ENCODE peak calls at places on chromosomes 2 and 18, in seven cellular contexts. G is NCI-H510A treated with DMSO at 0.1 percent for 48 hours; R is H9; L is stimulated activated CD4-positive, alpha-beta T cell treated with anti-CD3 and anti-CD28 coated beads, Interleukin-12 subunit alpha, Interleukin-12 subunit beta, amount 100 ng/mL, for 48 hours; U is NCI-H226; A is transverse colon; Z is A172. X is an unnamed sample.

GRCh38 chr2:24824966-24825882 is 32.0 kb downstream of the CENPO start:
- DNase-seq in L (peak; percentile 26), U (no peak), Z (no peak), R (peak; percentile 33), A (no peak), G (no peak), X (no peak)

GRCh38 chr2:180734382-180734781 is 246.0 kb upstream of the UBE2E3 start:
- DNase-seq in A (no peak), U (no peak), Z (no peak), L (no peak), R (no peak), G (no peak), X (no peak)

GRCh38 chr2:181680055-181680936 is at the start of gene NEUROD1:
- DNase-seq in R (peak; percentile 94), A (no peak), L (no peak), G (peak; percentile 64), U (peak; percentile 5), Z (no peak), X (no peak)

GRCh38 chr18:13159579-13159978 is 59.0 kb upstream of the LDLRAD4 start:
- DNase-seq in U (peak; percentile 38), A (no peak), L (no peak), G (peak; percentile 10), Z (peak; percentile 63), R (peak; percentile 48), X (peak; percentile 18)

GRCh38 chr2:61534926-61535325 is 3.2 kb downstream of the XPO1 start:
- DNase-seq in Z (no peak), A (no peak), G (no peak), U (no peak), L (no peak), R (no peak), X (no peak)

GRCh38 chr2:29273704-29274611 is 158.7 kb downstream of the CLIP4 start:
- DNase-seq in R (no peak), G (no peak), U (no peak), L (no peak), A (no peak), Z (no peak), X (peak; percentile 18)

GRCh38 chr2:120432293-120432975 is 86.5 kb downstream of the INHBB start:
- DNase-seq in U (no peak), L (no peak), R (peak; percentile 34), G (no peak), A (no peak), Z (no peak), X (no peak)

GRCh38 chr2:238985931-238986446 is 138.1 kb downstream of the TWIST2 start:
- DNase-seq in L (no peak), U (no peak), G (no peak), R (peak; percentile 51), A (no peak), Z (no peak), X (no peak)

GRCh38 chr2:197890160-197890559 is 85.8 kb downstream of the PLCL1 start:
- DNase-seq in Z (no peak), R (no peak), G (peak; percentile 12), A (no peak), L (no peak), U (no peak), X (no peak)

GRCh38 chr2:233105156-233105895 is 45.2 kb downstream of the INPP5D start:
- DNase-seq in L (no peak), G (no peak), Z (no peak), U (no peak), R (no peak), A (no peak), X (no peak)

GRCh38 chr2:134396493-134396892 is 142.6 kb downstream of the MGAT5 start:
- DNase-seq in Z (no peak), G (no peak), R (no peak), L (no peak), A (peak; percentile 75), U (no peak), X (no peak)

GRCh38 chr2:24785704-24786321 is 7.4 kb downstream of the PTRHD1 start:
- DNase-seq in U (no peak), Z (no peak), L (no peak), G (peak; percentile 54), R (no peak), A (no peak), X (no peak)

GRCh38 chr2:231902598-231902997 is 23.6 kb downstream of the NPPC start:
- DNase-seq in Z (no peak), R (no peak), L (no peak), U (no peak), G (no peak), A (no peak), X (no peak)

GRCh38 chr18:35267809-35268208 is 22.2 kb downstream of the ZSCAN30 start:
- DNase-seq in U (no peak), R (no peak), G (no peak), L (no peak), A (peak; percentile 26), Z (no peak), X (no peak)

GRCh38 chr2:161077367-161078210 is 82.6 kb upstream of the TANK start:
- DNase-seq in L (peak; percentile 49), G (no peak), U (peak; percentile 42), A (peak; percentile 20), Z (peak; percentile 42), R (no peak), X (peak; percentile 38)

GRCh38 chr2:216822470-216822869 is 37.4 kb downstream of the TNP1 start:
- DNase-seq in U (no peak), Z (no peak), A (no peak), G (no peak), L (no peak), R (no peak), X (no peak)

GRCh38 chr18:23196119-23197004 is 61.1 kb downstream of the CABLES1 start:
- DNase-seq in U (no peak), G (no peak), L (no peak), Z (no peak), R (peak; percentile 76), A (no peak), X (no peak)

GRCh38 chr2:42117923-42118758 is 51.0 kb upstream of the EML4 start:
- DNase-seq in Z (peak; percentile 93), A (no peak), R (peak; percentile 43), L (no peak), U (peak; percentile 23), G (peak; percentile 54), X (peak; percentile 68)